ENCODE peak calls at places on chromosomes 11 and 22, in ten cellular contexts. O, A, R, W, U, H, Z, F, S and D are unnamed samples.

GRCh38 chr11:86162257-86162656 is 82.3 kb upstream of the EED start:
- DNase-seq in U (no peak), S (no peak), W (no peak), R (no peak), Z (no peak), O (peak; percentile 88), H (no peak), F (no peak), A (no peak), D (peak; percentile 87)

GRCh38 chr11:8810331-8811301 is 100.4 kb upstream of the AKIP1 start:
- DNase-seq in U (no peak), F (peak; percentile 88), S (peak; percentile 72), R (peak; percentile 22), O (peak; percentile 71), A (peak; percentile 36), H (peak; percentile 85), Z (peak; percentile 39), W (peak; percentile 89), D (peak; percentile 85)

GRCh38 chr11:13118194-13118593 is 109.1 kb downstream of the RASSF10 start:
- DNase-seq in Z (no peak), O (peak; percentile 85), A (no peak), R (no peak), W (no peak), S (no peak), U (no peak), H (peak; percentile 63), F (no peak), D (peak; percentile 99)

GRCh38 chr11:2426221-2426620 is 18.1 kb downstream of the TRPM5 start:
- DNase-seq in H (no peak), W (no peak), O (no peak), R (no peak), F (no peak), A (no peak), S (no peak), Z (no peak), U (no peak), D (no peak)

GRCh38 chr11:30911247-30911646 is 325.1 kb upstream of the MPPED2 start:
- DNase-seq in F (no peak), S (no peak), H (no peak), A (no peak), U (no peak), Z (no peak), W (no peak), R (no peak), O (no peak), D (no peak)

GRCh38 chr22:37300551-37301017 is 18.3 kb downstream of the CYTH4 start:
- DNase-seq in W (peak; percentile 43), A (no peak), Z (no peak), F (no peak), U (peak; percentile 53), S (peak; percentile 45), R (peak; percentile 53), H (no peak), O (no peak), D (no peak)

GRCh38 chr11:33804471-33804870 is 30.2 kb upstream of the FBXO3 start:
- DNase-seq in F (no peak), A (no peak), Z (peak; percentile 19), H (no peak), R (no peak), O (no peak), U (no peak), S (no peak), W (no peak), D (no peak)

GRCh38 chr11:63922673-63923192 is 5.8 kb upstream of the RCOR2 start:
- DNase-seq in H (no peak), S (no peak), A (peak; percentile 52), O (no peak), R (no peak), Z (no peak), W (no peak), U (no peak), F (no peak), D (no peak)

GRCh38 chr11:5243845-5244180 is 5.8 kb downstream of the HBG1 start:
- DNase-seq in F (no peak), R (no peak), H (no peak), A (no peak), Z (no peak), W (no peak), U (no peak), S (no peak), O (no peak), D (no peak)

GRCh38 chr22:38799265-38800002 is 5.5 kb upstream of the DNAL4 start:
- DNase-seq in W (no peak), Z (no peak), U (no peak), A (no peak), R (no peak), S (no peak), F (no peak), O (no peak), H (no peak), D (no peak)